ENCODE peak calls at places on chromosomes 12 and 14, in ten cellular contexts. H, Z, D, E, F, W, M, G, X and N are unnamed samples.

GRCh38 chr12:84638811-84639368 is 273.7 kb downstream of the SLC6A15 start:
- DNase-seq in H (peak; percentile 26), Z (no peak), D (no peak), E (no peak), F (no peak), W (no peak), M (no peak), G (no peak), X (no peak), N (no peak)

GRCh38 chr12:27549801-27550652 is 26.0 kb downstream of the PPFIBP1 start:
- DNase-seq in H (peak; percentile 99), Z (peak; percentile 99), D (peak; percentile 88), E (peak; percentile 78), F (peak; percentile 86), W (peak; percentile 48), M (no peak), G (no peak), X (peak; percentile 80), N (peak; percentile 33)

GRCh38 chr14:103393687-103394626 is 8.7 kb downstream of the MARK3 start:
- DNase-seq in H (peak; percentile 51), Z (peak; percentile 66), D (no peak), E (peak; percentile 55), F (no peak), W (no peak), M (no peak), G (no peak), X (no peak), N (no peak)

GRCh38 chr12:27952510-27952909 is 20.0 kb downstream of the PTHLH start:
- DNase-seq in H (no peak), Z (no peak), D (no peak), E (no peak), F (no peak), W (no peak), M (no peak), G (no peak), X (no peak), N (no peak)

GRCh38 chr12:106436183-106436582 is 78.6 kb downstream of the POLR3B start:
- DNase-seq in H (peak; percentile 70), Z (no peak), D (no peak), E (no peak), F (no peak), W (no peak), M (no peak), G (no peak), X (no peak), N (no peak)

GRCh38 chr12:66086001-66086400 is 44.5 kb downstream of the LLPH start:
- DNase-seq in H (no peak), Z (no peak), D (no peak), E (no peak), F (no peak), W (no peak), M (no peak), G (no peak), X (no peak), N (no peak)

GRCh38 chr12:31117203-31118011 is 43.7 kb downstream of the DDX11 start:
- DNase-seq in H (peak; percentile 29), Z (peak; percentile 18), D (no peak), E (no peak), F (no peak), W (no peak), M (peak; percentile 76), G (peak; percentile 53), X (peak; percentile 83), N (peak; percentile 86)

GRCh38 chr12:93552427-93552826 is 20.0 kb upstream of the SOCS2 start:
- DNase-seq in H (no peak), Z (no peak), D (no peak), E (no peak), F (no peak), W (no peak), M (no peak), G (no peak), X (no peak), N (no peak)

GRCh38 chr14:54446201-54446693 is 5.1 kb upstream of the CNIH1 start:
- DNase-seq in H (peak; percentile 36), Z (peak; percentile 94), D (no peak), E (peak; percentile 45), F (no peak), W (peak; percentile 63), M (no peak), G (no peak), X (peak; percentile 26), N (no peak)

GRCh38 chr12:50415899-50416479 is 15.3 kb downstream of the LARP4 start:
- DNase-seq in H (no peak), Z (no peak), D (no peak), E (no peak), F (no peak), W (no peak), M (no peak), G (no peak), X (no peak), N (no peak)

GRCh38 chr12:48106574-48107251 is 834 bp upstream of the SENP1 start:
- DNase-seq in H (no peak), Z (no peak), D (no peak), E (no peak), F (no peak), W (no peak), M (no peak), G (no peak), X (no peak), N (no peak)

GRCh38 chr14:104422301-104423223 is 157.0 kb upstream of the C14orf180 start:
- DNase-seq in H (no peak), Z (no peak), D (no peak), E (no peak), F (no peak), W (peak; percentile 26), M (no peak), G (no peak), X (no peak), N (peak; percentile 50)

GRCh38 chr14:104280902-104281767 is 142.7 kb downstream of the KIF26A start:
- DNase-seq in H (no peak), Z (no peak), D (no peak), E (peak; percentile 42), F (peak; percentile 23), W (peak; percentile 27), M (peak; percentile 9), G (peak; percentile 29), X (no peak), N (peak; percentile 46)

GRCh38 chr14:100297320-100298300 is 8.6 kb downstream of the SLC25A29 start:
- DNase-seq in H (peak; percentile 83), Z (peak; percentile 88), D (peak; percentile 70), E (peak; percentile 82), F (peak; percentile 87), W (peak; percentile 77), M (no peak), G (peak; percentile 82), X (no peak), N (no peak)

GRCh38 chr14:95871531-95871930 is 5.1 kb upstream of the TUNAR start:
- DNase-seq in H (no peak), Z (no peak), D (no peak), E (no peak), F (no peak), W (no peak), M (no peak), G (no peak), X (no peak), N (no peak)

GRCh38 chr12:102118874-102119273 is 1.0 kb downstream of the NUP37 start:
- DNase-seq in H (peak; percentile 26), Z (no peak), D (no peak), E (no peak), F (no peak), W (no peak), M (no peak), G (no peak), X (no peak), N (no peak)

GRCh38 chr14:69056389-69056788 is 77.3 kb upstream of the ACTN1 start:
- DNase-seq in H (peak; percentile 60), Z (no peak), D (no peak), E (no peak), F (no peak), W (no peak), M (no peak), G (no peak), X (no peak), N (no peak)
- TF ChIP-seq CTCF in H (no peak), Z (no peak), D (no peak), E (no peak), F (no peak), W (no peak), M (no peak), G (no peak), X (no peak), N (no peak)

GRCh38 chr12:112296183-112296582 is 86.0 kb downstream of the HECTD4 start:
- DNase-seq in H (no peak), Z (no peak), D (no peak), E (no peak), F (no peak), W (no peak), M (no peak), G (no peak), X (no peak), N (no peak)

GRCh38 chr12:112299704-112300103 is 82.5 kb downstream of the HECTD4 start:
- DNase-seq in H (no peak), Z (no peak), D (no peak), E (no peak), F (no peak), W (no peak), M (no peak), G (no peak), X (no peak), N (no peak)

GRCh38 chr12:112297188-112297587 is 85.0 kb downstream of the HECTD4 start:
- DNase-seq in H (no peak), Z (no peak), D (no peak), E (no peak), F (no peak), W (no peak), M (no peak), G (no peak), X (no peak), N (no peak)

GRCh38 chr12:112294793-112295192 is 87.4 kb downstream of the HECTD4 start:
- DNase-seq in H (no peak), Z (peak; percentile 42), D (no peak), E (no peak), F (no peak), W (no peak), M (no peak), G (no peak), X (peak; percentile 15), N (no peak)
- TF ChIP-seq CTCF in H (peak; percentile 34), Z (peak; percentile 23), D (no peak), E (no peak), F (no peak), W (no peak), M (no peak), G (no peak), X (no peak), N (no peak)

DNA sequence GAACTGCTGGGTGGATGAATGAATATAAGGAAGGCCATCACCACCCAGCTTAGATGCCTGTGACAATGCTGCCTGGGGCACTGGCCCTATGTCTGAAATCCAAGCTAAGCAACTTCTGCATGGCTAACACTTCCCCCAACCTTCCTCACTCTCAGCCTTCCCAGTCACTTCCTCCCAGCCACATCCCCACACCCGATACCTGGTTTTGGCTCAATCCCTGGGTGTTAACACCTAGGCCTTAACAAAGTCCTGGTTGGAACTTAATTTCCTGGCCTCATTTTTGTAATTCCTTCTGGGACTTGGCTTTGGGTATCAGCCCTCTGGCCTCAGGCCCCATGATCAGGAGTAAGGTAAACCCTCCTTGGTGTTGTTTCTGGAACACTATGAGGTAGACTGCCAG is 110.0 kb downstream of the EFCAB11 start:
- DNase-seq in H (peak; percentile 23), Z (no peak), D (no peak), E (no peak), F (no peak), W (no peak), M (no peak), G (no peak), X (no peak), N (no peak)
- TF ChIP-seq CTCF in H (no peak), Z (no peak), D (no peak), E (no peak), F (no peak), W (no peak), M (no peak), G (no peak), X (no peak), N (no peak)

GRCh38 chr12:111046896-111047295 is 126.5 kb upstream of the MYL2 start:
- DNase-seq in H (no peak), Z (no peak), D (no peak), E (no peak), F (peak; percentile 11), W (no peak), M (no peak), G (no peak), X (no peak), N (no peak)
- TF ChIP-seq CTCF in H (no peak), Z (no peak), D (no peak), E (no peak), F (no peak), W (no peak), M (no peak), G (no peak), X (no peak), N (no peak)